ENCODE peak calls at places on chromosomes 7 and 10, in five cellular contexts. P, L, X, N and C are unnamed samples.

GRCh38 chr10:28587970-28588290 is 55.0 kb downstream of the WAC start:
- DNase-seq in P (no peak), L (peak; percentile 38), X (peak; percentile 75), N (no peak), C (peak; percentile 46)

GRCh38 chr10:109952526-109952925 is 29.2 kb upstream of the XPNPEP1 start:
- DNase-seq in P (no peak), L (no peak), X (no peak), N (no peak), C (no peak)

GRCh38 chr7:24318326-24318725 is 34.3 kb downstream of the NPY start:
- DNase-seq in P (no peak), L (no peak), X (no peak), N (no peak), C (peak; percentile 3)

GRCh38 chr7:45176091-45176490 is 18.5 kb downstream of the RAMP3 start:
- DNase-seq in P (no peak), L (no peak), X (no peak), N (no peak), C (no peak)

GRCh38 chr10:119306964-119307363 is 99.6 kb downstream of the GRK5 start:
- DNase-seq in P (no peak), L (no peak), X (peak; percentile 42), N (no peak), C (no peak)

GRCh38 chr7:121278120-121279021 is 50.4 kb upstream of the WNT16 start:
- DNase-seq in P (no peak), L (peak; percentile 83), X (peak; percentile 76), N (no peak), C (no peak)

GRCh38 chr10:47438857-47439474 is 44.9 kb downstream of the ANXA8 start:
- DNase-seq in P (peak; percentile 55), L (peak; percentile 74), X (peak; percentile 74), N (no peak), C (peak; percentile 68)

GRCh38 chr7:157011333-157012112 is 1.1 kb upstream of the MNX1 start:
- DNase-seq in P (no peak), L (no peak), X (no peak), N (no peak), C (no peak)

GRCh38 chr7:77482015-77482414 is 55.1 kb upstream of the PTPN12 start:
- DNase-seq in P (peak; percentile 66), L (no peak), X (no peak), N (no peak), C (peak; percentile 28)

GRCh38 chr7:84822941-84823510 is 363.8 kb downstream of the SEMA3D start:
- DNase-seq in P (no peak), L (no peak), X (no peak), N (no peak), C (no peak)

GRCh38 chr10:133100706-133101463 is 13.2 kb downstream of the ADGRA1 start:
- DNase-seq in P (no peak), L (no peak), X (no peak), N (no peak), C (no peak)

GRCh38 chr10:75801121-75801520 is 369.7 kb downstream of the LRMDA start:
- DNase-seq in P (no peak), L (no peak), X (no peak), N (no peak), C (no peak)

GRCh38 chr10:132535065-132535651 is 2.4 kb upstream of the INPP5A start:
- DNase-seq in P (no peak), L (no peak), X (no peak), N (no peak), C (no peak)

GRCh38 chr7:55546826-55547225 is 25.5 kb downstream of the VOPP1 start:
- DNase-seq in P (peak; percentile 82), L (peak; percentile 81), X (peak; percentile 79), N (no peak), C (peak; percentile 81)

GRCh38 chr7:65980478-65981250 is 1.3 kb downstream of the GUSB start:
- DNase-seq in P (peak; percentile 55), L (no peak), X (no peak), N (peak; percentile 21), C (peak; percentile 12)

GRCh38 chr10:93465806-93466675 is 16.1 kb downstream of the MYOF start:
- DNase-seq in P (peak; percentile 87), L (peak; percentile 93), X (peak; percentile 90), N (no peak), C (peak; percentile 97)

GRCh38 chr10:119480667-119481066 is 61.9 kb downstream of the RGS10 start:
- DNase-seq in P (no peak), L (no peak), X (no peak), N (no peak), C (peak; percentile 35)

GRCh38 chr7:24395512-24395911 is 111.5 kb downstream of the NPY start:
- DNase-seq in P (no peak), L (no peak), X (no peak), N (no peak), C (no peak)

GRCh38 chr7:17371656-17372524 is 73.4 kb downstream of the AHR start:
- DNase-seq in P (no peak), L (peak; percentile 97), X (peak; percentile 99), N (no peak), C (peak; percentile 97)
- H3K4me3 ChIP-seq in P (no peak overlapping the region), L (no peak overlapping the region), X (no peak overlapping the region), N (no peak overlapping the region), C (no peak overlapping the region)

GRCh38 chr10:124538669-124539068 is 77.0 kb downstream of the LHPP start:
- DNase-seq in P (no peak), L (no peak), X (no peak), N (no peak), C (no peak)

GRCh38 chr10:124541076-124541903 is 79.7 kb downstream of the LHPP start:
- DNase-seq in P (no peak), L (no peak), X (no peak), N (no peak), C (no peak)

GRCh38 chr10:124542336-124542735 is 80.7 kb downstream of the LHPP start:
- DNase-seq in P (no peak), L (no peak), X (no peak), N (no peak), C (no peak)

GRCh38 chr10:124537891-124538290 is 76.3 kb downstream of the LHPP start:
- DNase-seq in P (no peak), L (no peak), X (no peak), N (no peak), C (no peak)

DNA sequence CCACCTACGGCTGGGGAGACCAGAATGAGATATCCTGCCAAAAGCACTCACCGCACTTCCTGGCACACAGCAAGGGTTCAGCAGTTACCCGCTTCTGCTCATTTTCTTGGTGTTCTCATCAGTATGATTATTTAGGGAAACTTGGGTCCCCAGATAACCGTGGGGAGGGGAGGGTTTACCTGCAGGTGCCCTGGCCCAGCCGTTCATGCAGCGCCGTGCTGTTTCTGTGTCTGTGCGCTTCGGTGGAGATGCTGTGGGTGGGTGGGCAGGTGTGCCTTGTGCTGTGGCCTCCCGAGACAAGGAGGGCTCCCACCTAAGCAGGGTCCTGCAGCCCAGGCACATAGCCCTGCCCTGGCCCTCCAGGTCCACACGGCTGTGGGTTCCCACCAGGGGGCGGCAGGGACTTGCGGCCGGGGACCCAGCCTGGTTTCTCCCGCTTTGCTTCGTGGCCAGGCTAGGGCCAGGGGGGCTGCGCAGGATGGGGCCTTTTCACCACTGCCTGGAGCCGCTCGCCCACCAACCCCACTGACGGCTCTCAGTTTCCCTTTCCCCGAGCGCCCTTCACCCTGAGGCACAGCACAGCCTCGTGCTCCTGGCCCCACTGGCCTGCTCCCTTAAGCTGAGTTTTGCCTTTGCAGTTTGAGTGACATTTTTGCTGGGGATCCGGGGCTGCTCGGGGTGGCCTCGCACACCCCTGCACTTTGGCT is 78.5 kb downstream of the LHPP start:
- DNase-seq in P (peak; percentile 67), L (peak; percentile 27), X (peak; percentile 18), N (no peak), C (peak; percentile 13)
- TF ChIP-seq CTCF in P (peak; percentile 74), L (peak; percentile 78), X (peak; percentile 57), N (peak; percentile 74), C (peak; percentile 62)

DNA sequence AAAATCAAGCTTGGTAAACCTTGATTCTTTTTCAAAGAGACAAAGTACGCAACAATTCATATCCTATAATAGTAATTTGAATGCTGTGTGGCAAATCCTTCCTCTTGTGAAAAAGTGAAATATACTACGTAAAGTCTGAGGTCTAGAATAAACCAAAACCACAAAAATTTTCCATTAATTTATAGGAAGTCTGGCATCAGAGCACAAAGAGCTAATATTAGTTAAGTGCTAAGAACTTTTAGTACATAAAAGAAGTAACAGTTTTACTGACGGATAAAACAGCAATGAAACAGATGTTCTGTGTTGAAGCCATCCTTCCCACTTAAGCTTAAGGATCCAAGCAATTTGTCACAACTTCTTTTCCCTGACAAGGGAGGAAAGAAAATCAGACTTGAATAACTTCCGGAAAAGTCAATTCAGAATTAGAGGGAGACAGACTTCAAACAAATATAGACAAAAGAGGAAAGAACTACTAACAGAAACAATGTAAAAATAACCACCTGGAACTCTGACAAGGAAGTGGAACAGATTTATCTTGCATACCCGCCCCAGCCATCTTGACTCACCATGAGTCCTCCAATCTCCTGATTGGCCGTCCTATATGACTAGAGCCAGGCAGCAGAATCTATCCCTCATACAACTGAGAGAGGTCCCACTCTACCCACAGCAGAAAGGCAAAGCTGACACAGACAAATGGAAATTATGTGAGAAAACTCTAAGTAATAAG is 34.5 kb downstream of the RHEB start:
- DNase-seq in P (no peak), L (peak; percentile 80), X (peak; percentile 88), N (no peak), C (peak; percentile 71)
- H3K4me3 ChIP-seq in P (no peak overlapping the region), L (no peak overlapping the region), X (no peak overlapping the region), N (no peak overlapping the region), C (no peak overlapping the region)

GRCh38 chr7:129684777-129685176 is 73.3 kb downstream of the NRF1 start:
- DNase-seq in P (no peak), L (no peak), X (no peak), N (no peak), C (no peak)

GRCh38 chr7:129690701-129691100 is 79.2 kb downstream of the NRF1 start:
- DNase-seq in P (no peak), L (no peak), X (peak; percentile 27), N (no peak), C (no peak)

GRCh38 chr7:129686063-129686462 is 74.5 kb downstream of the NRF1 start:
- DNase-seq in P (no peak), L (no peak), X (no peak), N (no peak), C (no peak)

GRCh38 chr7:129688503-129689222 is 77.1 kb downstream of the NRF1 start:
- DNase-seq in P (no peak), L (no peak), X (no peak), N (no peak), C (peak; percentile 8)

DNA sequence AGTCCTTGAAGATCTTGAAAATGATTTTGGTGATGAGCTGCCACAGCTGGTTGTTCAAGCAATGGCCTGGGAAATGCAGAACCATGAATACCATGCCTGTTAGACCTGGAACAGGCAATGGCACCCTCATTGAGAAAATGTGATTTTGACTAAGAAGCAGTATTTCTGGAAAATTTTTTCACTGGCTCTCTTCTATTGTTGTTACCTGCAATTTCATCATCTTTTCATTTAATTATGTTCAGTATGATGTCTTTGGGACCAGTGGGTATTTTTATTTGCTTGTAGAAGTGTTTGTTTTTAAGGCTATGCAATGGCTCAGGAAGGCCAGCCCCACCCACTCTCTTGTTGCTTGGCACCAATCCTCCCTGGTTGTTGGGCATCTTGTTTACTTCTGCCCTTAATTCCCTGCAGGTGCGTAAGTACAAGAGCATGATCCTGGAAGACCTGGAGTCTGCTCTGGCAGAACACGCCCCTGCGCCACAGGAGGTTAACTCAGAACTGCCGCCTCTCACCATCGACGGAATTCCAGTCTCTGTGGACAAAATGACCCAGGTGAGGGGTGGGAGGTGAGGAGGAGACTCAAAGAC is 78.6 kb downstream of the NRF1 start:
- DNase-seq in P (no peak), L (no peak), X (no peak), N (no peak), C (no peak)
- TF ChIP-seq CTCF in P (no peak), L (no peak), X (no peak), N (no peak), C (no peak)